ENCODE peak calls at places on chromosomes 5 and 9, in five cellular contexts. X, H, O, I and K are unnamed samples.

GRCh38 chr9:129885018-129885669 is 49.9 kb downstream of the USP20 start:
- DNase-seq in X (no peak), H (no peak), I (peak), O (no peak), K (peak)

GRCh38 chr9:89748020-89748670 is 143.3 kb downstream of the GADD45G start:
- DNase-seq in H (no peak), I (no peak), X (no peak), O (no peak), K (no peak)

GRCh38 chr5:9112520-9113291 is 433.2 kb downstream of the SEMA5A start:
- DNase-seq in X (no peak), H (no peak), I (no peak), O (no peak), K (no peak)

GRCh38 chr9:106892632-106893031 is 29.7 kb downstream of the ZNF462 start:
- DNase-seq in I (peak), O (no peak), H (no peak), X (no peak), K (no peak)

GRCh38 chr5:66642538-66642937 is 46.3 kb downstream of the MAST4 start:
- DNase-seq in H (no peak), I (no peak), X (no peak), O (no peak), K (no peak)

GRCh38 chr9:16075695-16076094 is 522.9 kb downstream of the CCDC171 start:
- DNase-seq in O (no peak), I (no peak), X (no peak), H (no peak), K (no peak)

GRCh38 chr9:135517407-135517822 is 3.8 kb upstream of the LCN1 start:
- DNase-seq in O (no peak), H (no peak), I (no peak), X (no peak), K (no peak)

GRCh38 chr9:90773593-90773992 is 28.0 kb upstream of the SYK start:
- DNase-seq in X (no peak), H (no peak), I (no peak), O (no peak), K (no peak)

GRCh38 chr9:115673599-115673998 is 480.0 kb upstream of the PAPPA start:
- DNase-seq in H (no peak), X (no peak), I (peak), O (no peak), K (no peak)

GRCh38 chr5:173281910-173282309 is 46.3 kb downstream of the STC2 start:
- DNase-seq in X (no peak), H (no peak), I (no peak), O (no peak), K (no peak)